ENCODE peak calls at places on chromosomes 16 and 17, in five cellular contexts. X is left ventricle myocardium inferior, O is lung, D is transverse colon, S is fibroblast of pulmonary artery. Y is an unnamed sample.

GRCh38 chr16:27698266-27698665 is 148.3 kb downstream of the KATNIP start:
- DNase-seq in O (no peak), X (no peak), S (no peak), D (no peak), Y (no peak)

GRCh38 chr17:48149174-48150106 is 41.9 kb downstream of the SNX11 start:
- DNase-seq in S (peak), X (no peak), D (no peak), O (no peak), Y (no peak)

GRCh38 chr17:62565817-62566216 is 61.7 kb upstream of the MRC2 start:
- DNase-seq in O (no peak), X (no peak), D (no peak), S (peak), Y (peak)

GRCh38 chr16:31270795-31271194 is 11.0 kb downstream of the ITGAM start:
- DNase-seq in D (no peak), O (no peak), S (no peak), X (no peak), Y (no peak)

GRCh38 chr16:67241008-67241900 is 6.0 kb downstream of the FHOD1 start:
- DNase-seq in O (peak), D (peak), S (peak), X (peak), Y (peak)

GRCh38 chr17:47811709-47812108 is 9.9 kb downstream of the OSBPL7 start:
- DNase-seq in O (no peak), X (no peak), S (no peak), D (no peak), Y (no peak)

GRCh38 chr16:49513040-49513439 is 139.4 kb downstream of the C16orf78 start:
- DNase-seq in X (no peak), O (no peak), S (no peak), D (no peak), Y (no peak)

GRCh38 chr16:30151091-30151490 is 28.1 kb upstream of the MAPK3 start:
- DNase-seq in X (no peak), S (no peak), D (no peak), O (no peak), Y (no peak)

GRCh38 chr17:48510761-48511604 is 19.8 kb downstream of the HOXB1 start:
- DNase-seq in S (peak), X (no peak), D (no peak), O (no peak), Y (peak)

GRCh38 chr17:65750678-65751077 is 189.2 kb upstream of the AXIN2 start:
- DNase-seq in S (peak), O (peak), X (peak), D (peak), Y (peak)

GRCh38 chr17:37844158-37844976 is 79.8 kb upstream of the TBC1D3K start:
- DNase-seq in S (peak), X (peak), D (peak), O (peak), Y (peak)

GRCh38 chr17:17107891-17108680 is 65.8 kb downstream of the MPRIP start:
- DNase-seq in X (peak), S (no peak), D (no peak), O (peak), Y (no peak)

GRCh38 chr17:43891851-43892671 is 15.3 kb downstream of the MPP2 start:
- DNase-seq in X (no peak), D (no peak), S (no peak), O (no peak), Y (no peak)

GRCh38 chr17:17884281-17885028 is 47.7 kb upstream of the SREBF1 start:
- DNase-seq in D (no peak), S (no peak), X (no peak), O (no peak), Y (no peak)

GRCh38 chr16:7919782-7920181 is 587.1 kb downstream of the RBFOX1 start:
- DNase-seq in X (no peak), O (no peak), D (no peak), S (no peak), Y (no peak)

GRCh38 chr17:66923881-66924280 is 40.6 kb upstream of the CACNG4 start:
- DNase-seq in O (no peak), X (no peak), D (no peak), S (no peak), Y (no peak)

GRCh38 chr17:6654816-6655731 is 3.5 kb downstream of the C17orf100 start:
- DNase-seq in X (no peak), S (peak), D (peak), O (peak), Y (no peak)

GRCh38 chr16:85762970-85763369 is 12.1 kb upstream of the C16orf74 start:
- DNase-seq in O (no peak), S (no peak), D (no peak), X (no peak), Y (no peak)

GRCh38 chr17:13646411-13646810 is 44.7 kb upstream of the HS3ST3A1 start:
- DNase-seq in O (no peak), D (no peak), S (no peak), X (no peak), Y (peak)

DNA sequence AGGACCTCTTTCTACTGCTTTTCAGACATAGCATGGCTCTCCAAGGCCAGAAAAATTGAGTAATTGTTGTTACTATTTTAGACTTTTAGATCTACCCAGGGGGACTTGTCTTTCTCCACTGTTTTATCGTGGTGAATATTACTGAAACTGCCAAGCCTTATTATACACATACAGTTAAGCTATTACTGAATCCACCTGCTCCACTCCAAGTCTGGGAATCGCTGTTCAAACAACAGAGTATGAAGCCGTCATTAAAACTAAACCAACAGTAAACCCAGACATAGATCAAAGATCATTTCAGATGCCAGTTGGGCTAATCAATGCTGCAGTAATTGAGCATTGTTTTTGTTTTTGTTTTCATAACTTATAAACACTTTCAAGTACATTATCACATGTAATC is 163.5 kb downstream of the KCNJ2 start:
- DNase-seq in O (no peak), X (no peak), S (no peak), D (no peak), Y (no peak)
- TF ChIP-seq CTCF in O (no peak), X (no peak), S (no peak), D (no peak), Y (no peak)

GRCh38 chr17:1592751-1593629 is 30.4 kb upstream of the PITPNA start:
- DNase-seq in X (no peak), D (peak), O (no peak), S (no peak), Y (no peak)
- H3K4me3 ChIP-seq in X (no peak), D (no peak), O (no peak), S (no peak), Y (no peak)

GRCh38 chr17:18925187-18925586 is 26.8 kb upstream of the SLC5A10 start:
- DNase-seq in S (no peak), X (no peak), O (no peak), D (no peak), Y (no peak)

GRCh38 chr17:18933102-18934058 is 18.6 kb upstream of the SLC5A10 start:
- DNase-seq in S (no peak), O (no peak), X (no peak), D (no peak), Y (no peak)

GRCh38 chr17:18932360-18933055 is 19.5 kb upstream of the SLC5A10 start:
- DNase-seq in X (no peak), S (no peak), O (no peak), D (no peak), Y (no peak)

GRCh38 chr17:18928726-18929125 is 23.2 kb upstream of the SLC5A10 start:
- DNase-seq in S (no peak), O (no peak), D (no peak), X (no peak), Y (no peak)
- TF ChIP-seq CTCF in S (no peak), O (no peak), D (no peak), X (no peak), Y (no peak)

GRCh38 chr17:40346061-40346767 is 18.3 kb downstream of the GJD3 start:
- DNase-seq in S (no peak), O (no peak), X (no peak), D (no peak), Y (peak)
- H3K4me3 ChIP-seq in S (peak), O (peak), X (peak), D (peak), Y (peak)

GRCh38 chr17:18970582-18971480 is 18.9 kb downstream of the SLC5A10 start:
- DNase-seq in O (no peak), D (no peak), S (no peak), X (no peak), Y (no peak)
- TF ChIP-seq CTCF in O (no peak), D (no peak), S (no peak), X (no peak), Y (no peak)

DNA sequence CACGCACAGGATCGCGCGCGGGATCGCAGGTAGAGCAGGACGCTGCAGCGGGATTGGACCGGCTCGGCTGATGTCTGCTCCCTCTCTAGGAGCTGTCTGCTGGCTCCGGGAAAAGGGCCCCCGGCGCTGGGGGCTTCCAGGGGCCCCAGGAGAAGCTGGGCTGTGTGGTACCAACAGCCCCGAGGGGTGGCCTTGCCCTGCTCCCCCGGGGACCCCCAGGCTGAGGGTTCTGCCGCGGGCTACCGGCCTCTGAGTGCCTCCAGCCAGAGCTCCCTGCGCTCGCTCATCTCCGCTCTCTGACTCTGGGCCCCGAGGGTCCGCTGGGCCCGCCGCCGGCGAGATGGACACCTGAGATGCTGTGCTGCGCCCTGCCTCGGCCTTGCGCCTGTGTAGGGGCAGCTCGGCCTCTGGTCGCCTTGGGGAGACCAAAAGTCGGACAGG is 1.4 kb upstream of the PAQR4 start:
- DNase-seq in S (no peak), O (no peak), X (no peak), D (no peak), Y (no peak)
- H3K4me3 ChIP-seq in S (no peak), O (no peak), X (peak), D (peak), Y (no peak)

GRCh38 chr17:75706042-75706728 is 15.1 kb upstream of the ITGB4 start:
- DNase-seq in S (no peak), O (no peak), X (no peak), D (no peak), Y (no peak)
- TF ChIP-seq CTCF in S (no peak), O (no peak), X (no peak), D (no peak), Y (no peak)

Y was measured in astrocyte of the spinal cord.